ENCODE peak calls at places on chromosomes 3 and 15, in six cellular contexts. J is HTR-8/SVneo, Z is HEK293T, K is HT1080, P is GM03348, S is RWPE1. E is an unnamed sample.

GRCh38 chr15:58307313-58307961 is 124.4 kb upstream of the LIPC start:
- DNase-seq in J (no peak), Z (no peak), K (no peak), P (peak), S (peak), E (peak)

GRCh38 chr3:193816656-193817311 is 223.8 kb downstream of the OPA1 start:
- DNase-seq in J (no peak), Z (peak), K (no peak), P (peak), S (no peak), E (no peak)

GRCh38 chr15:78216276-78217229 is 17.8 kb downstream of the ACSBG1 start:
- DNase-seq in J (no peak), Z (no peak), K (peak), P (no peak), S (peak), E (peak)

GRCh38 chr3:118146658-118147375 is 887.8 kb downstream of the IGSF11 start:
- DNase-seq in J (no peak), Z (no peak), K (no peak), P (no peak), S (no peak), E (no peak)

GRCh38 chr3:5022966-5023776 is 43.9 kb downstream of the BHLHE40 start:
- DNase-seq in J (peak), Z (no peak), K (peak), P (peak), S (peak), E (peak)

GRCh38 chr3:99945328-99945995 is 127.8 kb downstream of the CMSS1 start:
- DNase-seq in J (no peak), Z (no peak), K (no peak), P (no peak), S (no peak), E (peak)

GRCh38 chr3:115977866-115978265 is 354.6 kb downstream of the GAP43 start:
- DNase-seq in J (no peak), Z (no peak), K (no peak), P (no peak), S (no peak), E (no peak)

GRCh38 chr15:70430029-70430428 is 332.3 kb upstream of the TLE3 start:
- DNase-seq in J (no peak), Z (no peak), K (no peak), P (peak), S (peak), E (peak)

GRCh38 chr15:85773249-85773648 is 21.5 kb downstream of the KLHL25 start:
- DNase-seq in J (no peak), Z (no peak), K (no peak), P (no peak), S (no peak), E (no peak)

GRCh38 chr15:27707216-27707710 is 391.9 kb downstream of the OCA2 start:
- DNase-seq in J (no peak), Z (no peak), K (no peak), P (no peak), S (no peak), E (no peak)

GRCh38 chr3:13203398-13204176 is 130.4 kb upstream of the IQSEC1 start:
- DNase-seq in J (no peak), Z (no peak), K (no peak), P (no peak), S (no peak), E (no peak)

GRCh38 chr3:15716178-15716577 is 81.6 kb downstream of the ANKRD28 start:
- DNase-seq in J (no peak), Z (no peak), K (no peak), P (no peak), S (no peak), E (no peak)

GRCh38 chr3:139111392-139112229 is 66.9 kb upstream of the PRR23C start:
- DNase-seq in J (peak), Z (peak), K (peak), P (peak), S (peak), E (peak)

GRCh38 chr15:60844431-60845174 is 365.7 kb upstream of the ICE2 start:
- DNase-seq in J (no peak), Z (no peak), K (no peak), P (no peak), S (no peak), E (no peak)

GRCh38 chr3:185152433-185153169 is at the start of gene C3orf70:
- DNase-seq in J (peak), Z (peak), K (peak), P (peak), S (peak), E (peak)

GRCh38 chr15:79779739-79780138 is 117.1 kb downstream of the MTHFS start:
- DNase-seq in J (no peak), Z (no peak), K (peak), P (no peak), S (no peak), E (no peak)

GRCh38 chr15:77819841-77820728 is 187.4 kb upstream of the LINGO1 start:
- DNase-seq in J (peak), Z (peak), K (no peak), P (peak), S (peak), E (peak)

GRCh38 chr3:195030791-195031321 is 240.1 kb downstream of the XXYLT1 start:
- DNase-seq in J (peak), Z (no peak), K (peak), P (no peak), S (peak), E (peak)

GRCh38 chr15:37586976-37587375 is 347.5 kb upstream of the TMCO5A start:
- DNase-seq in J (no peak), Z (no peak), K (peak), P (peak), S (no peak), E (peak)

GRCh38 chr3:120462409-120462959 is 11.7 kb upstream of the FSTL1 start:
- DNase-seq in J (no peak), Z (no peak), K (no peak), P (no peak), S (no peak), E (no peak)

GRCh38 chr15:92163641-92164040 is 230.0 kb upstream of the ST8SIA2 start:
- DNase-seq in J (no peak), Z (no peak), K (no peak), P (peak), S (no peak), E (no peak)